ENCODE peak calls at places on chromosomes 16 and 17, in four cellular contexts. I, J, W and E are unnamed samples.

GRCh38 chr16:35497399-35497798 is 2038.0 kb downstream of the TP53TG3F start:
- DNase-seq in I (no peak), W (no peak), J (no peak), E (no peak)

GRCh38 chr17:1060991-1061390 is 64.1 kb downstream of the TIMM22 start:
- DNase-seq in I (no peak), W (no peak), J (no peak), E (peak; percentile 84)

GRCh38 chr16:68458101-68458500 is 9.8 kb upstream of the SMPD3 start:
- DNase-seq in I (no peak), J (no peak), W (no peak), E (no peak)

GRCh38 chr16:51592013-51592501 is 441.0 kb upstream of the SALL1 start:
- DNase-seq in I (no peak), J (no peak), W (no peak), E (no peak)

GRCh38 chr16:59614466-59615240 is 880.5 kb upstream of the GOT2 start:
- DNase-seq in I (no peak), W (no peak), J (no peak), E (no peak)

GRCh38 chr17:82449136-82449882 is 1.2 kb downstream of the CYBC1 start:
- DNase-seq in W (peak; percentile 52), J (no peak), I (peak; percentile 65), E (no peak)

GRCh38 chr16:30351586-30352419 is 3.3 kb downstream of the CD2BP2 start:
- DNase-seq in I (no peak), W (no peak), J (no peak), E (peak; percentile 60)

GRCh38 chr17:3860939-3861338 is 14.9 kb upstream of the NCBP3 start:
- DNase-seq in J (no peak), I (no peak), W (no peak), E (no peak)

GRCh38 chr16:78105517-78105916 is 6.1 kb downstream of the WWOX start:
- DNase-seq in J (no peak), I (no peak), W (no peak), E (no peak)

GRCh38 chr17:13362341-13363122 is 239.2 kb downstream of the HS3ST3A1 start:
- DNase-seq in I (no peak), W (no peak), J (no peak), E (no peak)

GRCh38 chr17:47621293-47622178 is 28.2 kb upstream of the KPNB1 start:
- DNase-seq in J (no peak), W (no peak), I (no peak), E (peak; percentile 91)

GRCh38 chr16:1701216-1701878 is 4.6 kb upstream of the MAPK8IP3 start:
- DNase-seq in W (no peak), I (no peak), J (no peak), E (no peak)

GRCh38 chr17:60941028-60941427 is 263.4 kb downstream of the BCAS3 start:
- DNase-seq in I (no peak), W (no peak), J (no peak), E (no peak)

GRCh38 chr16:85168732-85169256 is 56.5 kb upstream of the CIBAR2 start:
- DNase-seq in I (no peak), W (peak; percentile 92), J (no peak), E (peak; percentile 60)

GRCh38 chr16:2156025-2156848 is 655 bp downstream of the TRAF7 start:
- DNase-seq in W (peak; percentile 58), J (peak; percentile 39), I (no peak), E (no peak)

GRCh38 chr16:22164482-22164881 is 2.2 kb downstream of the SDR42E2 start:
- DNase-seq in I (no peak), W (no peak), J (no peak), E (no peak)

GRCh38 chr16:3283525-3284447 is 495 bp downstream of the ZNF263 start:
- DNase-seq in I (no peak), J (no peak), W (no peak), E (no peak)

GRCh38 chr16:47928008-47928407 is 227.8 kb downstream of the ABCC12 start:
- DNase-seq in J (peak; percentile 44), W (no peak), I (no peak), E (peak; percentile 45)

GRCh38 chr16:57747996-57748395 is 12.4 kb downstream of the KATNB1 start:
- DNase-seq in J (no peak), W (no peak), I (no peak), E (no peak)

GRCh38 chr17:49571283-49571682 is 4.4 kb upstream of the NXPH3 start:
- DNase-seq in W (peak; percentile 15), I (no peak), J (no peak), E (no peak)

GRCh38 chr17:37240381-37240780 is 135.4 kb upstream of the C17orf78 start:
- DNase-seq in I (no peak), J (no peak), W (no peak), E (no peak)

GRCh38 chr17:45287526-45288264 is 25.8 kb upstream of the SPATA32 start:
- DNase-seq in J (no peak), W (peak; percentile 90), I (no peak), E (no peak)

GRCh38 chr16:56606071-56606687 is 2.2 kb upstream of the MT2A start:
- DNase-seq in I (no peak), J (no peak), W (no peak), E (peak; percentile 78)

GRCh38 chr16:78705694-78706093 is 606.2 kb downstream of the WWOX start:
- DNase-seq in W (peak; percentile 4), I (peak; percentile 9), J (peak; percentile 82), E (peak; percentile 11)

GRCh38 chr16:2095918-2096582 is 39.6 kb downstream of the PKD1 start:
- DNase-seq in I (no peak), W (peak; percentile 24), J (no peak), E (no peak)

GRCh38 chr17:16938031-16938430 is 33.9 kb downstream of the TNFRSF13B start:
- DNase-seq in J (no peak), I (no peak), W (no peak), E (no peak)

GRCh38 chr16:57941016-57941656 is 29.8 kb downstream of the CNGB1 start:
- DNase-seq in W (peak; percentile 86), I (no peak), J (no peak), E (no peak)

GRCh38 chr16:2152695-2153506 is 2.7 kb upstream of the TRAF7 start:
- DNase-seq in I (no peak), W (no peak), J (peak; percentile 38), E (no peak)

DNA sequence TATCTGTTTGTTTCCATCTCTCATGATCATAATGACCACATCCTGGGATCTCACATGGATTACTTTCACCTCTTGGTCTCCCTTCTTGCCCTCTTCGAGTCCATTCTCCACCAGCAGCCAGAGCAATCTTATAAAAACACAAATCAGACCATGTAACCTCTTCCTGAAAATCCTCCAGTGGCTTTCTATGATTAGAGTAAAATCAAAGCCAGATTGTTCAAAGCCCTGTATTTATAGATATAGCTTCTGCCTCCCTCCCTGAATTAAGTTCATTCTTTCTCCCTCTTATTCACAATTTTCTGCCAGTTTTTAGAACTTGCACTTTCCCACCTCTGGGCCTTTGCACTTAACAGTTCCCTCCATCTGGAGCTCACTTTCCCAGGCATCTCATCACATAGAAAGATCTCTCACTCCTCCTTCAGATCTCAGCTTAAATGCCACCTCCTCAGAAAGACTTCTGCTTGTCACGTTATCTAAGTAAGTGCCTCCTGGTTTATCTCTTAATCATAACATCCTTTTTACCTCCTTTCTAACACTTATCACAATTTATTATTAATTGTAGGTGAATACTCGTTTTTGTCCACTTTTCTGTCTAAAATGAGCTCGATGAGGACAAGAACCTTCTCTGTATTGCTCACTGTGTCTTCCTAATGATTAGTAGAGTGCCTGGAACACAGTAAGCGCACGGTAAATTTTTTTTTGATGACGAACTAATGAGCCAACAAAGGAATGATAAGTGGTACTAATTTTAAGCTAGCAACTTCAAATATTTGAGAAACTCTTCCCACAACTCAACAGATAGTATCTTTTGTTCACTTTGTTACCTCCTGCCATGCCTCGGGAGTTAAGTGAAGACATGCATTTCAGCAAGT is 80.5 kb downstream of the CYB561 start:
- DNase-seq in I (no peak), J (no peak), W (no peak), E (no peak)
- TF ChIP-seq PBX3 in I (no peak), J (no peak), W (peak; percentile 59), E (no peak)

GRCh38 chr16:28901862-28902261 is 23.2 kb downstream of the RABEP2 start:
- DNase-seq in J (no peak), I (no peak), W (no peak), E (no peak)
- TF ChIP-seq SMC3 in J (no peak), I (no peak), W (no peak), E (no peak)

DNA sequence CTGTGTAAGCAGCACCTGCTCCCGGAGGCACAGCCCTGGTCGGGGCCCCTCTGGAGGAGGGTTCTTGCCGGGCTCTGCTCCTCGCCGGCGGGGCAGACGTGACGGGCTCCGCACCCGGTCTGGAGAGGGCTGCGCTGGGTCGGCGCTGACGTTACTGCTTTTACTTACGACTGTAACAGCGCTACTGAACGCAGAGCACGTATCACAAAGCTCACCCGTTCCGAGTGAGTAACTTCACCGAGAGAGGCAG is 1.3 kb upstream of the RAB40C start:
- DNase-seq in W (peak; percentile 58), J (no peak), I (no peak), E (peak; percentile 67)
- TF ChIP-seq PBX3 in W (no peak), J (no peak), I (no peak), E (no peak)

GRCh38 chr16:64950262-64950661 is 171.6 kb downstream of the CDH11 start:
- DNase-seq in I (no peak), W (no peak), J (no peak), E (no peak)
- TF ChIP-seq SMC3 in I (no peak), W (no peak), J (no peak), E (no peak)

GRCh38 chr17:58969156-58969555 is 137.5 kb downstream of the TRIM37 start:
- DNase-seq in J (no peak), I (no peak), W (peak; percentile 40), E (no peak)
- TF ChIP-seq PBX3 in J (no peak), I (no peak), W (no peak), E (no peak)

GRCh38 chr16:64695684-64696083 is 426.2 kb downstream of the CDH11 start:
- DNase-seq in I (no peak), W (no peak), J (no peak), E (no peak)
- TF ChIP-seq SMC3 in I (no peak), W (no peak), J (no peak), E (no peak)

GRCh38 chr17:78179372-78179771 is 7.5 kb downstream of the TK1 start:
- DNase-seq in I (no peak), J (no peak), W (no peak), E (no peak)
- TF ChIP-seq PBX3 in I (no peak), J (no peak), W (no peak), E (no peak)

GRCh38 chr17:38910325-38910724 is 15.1 kb upstream of the LASP1NB start:
- DNase-seq in I (no peak), J (no peak), W (no peak), E (no peak)
- TF ChIP-seq SMC3 in I (no peak), J (no peak), W (no peak), E (no peak)

GRCh38 chr16:7921360-7921759 is 588.7 kb downstream of the RBFOX1 start:
- DNase-seq in I (no peak), W (no peak), J (no peak), E (no peak)
- TF ChIP-seq PBX3 in I (no peak), W (no peak), J (no peak), E (no peak)